ENCODE peak calls at places on chromosome 17, in ten cellular contexts. X, D, I, J, F, T, E, W, M and K are unnamed samples.

GRCh38 chr17:82235056-82235774 is 6.4 kb downstream of the SLC16A3 start:
- DNase-seq in M (no peak), I (no peak), J (no peak), F (no peak), D (no peak), W (no peak), E (no peak), X (no peak), T (no peak), K (no peak)

GRCh38 chr17:76540381-76541300 is 797 bp downstream of the PRCD start:
- DNase-seq in I (peak; percentile 88), T (peak; percentile 98), W (peak; percentile 95), D (no peak), X (no peak), E (peak; percentile 95), F (peak; percentile 71), M (peak; percentile 95), J (peak; percentile 100), K (no peak)

GRCh38 chr17:77327181-77327565 is 186.4 kb downstream of the SEC14L1 start:
- DNase-seq in F (no peak), X (no peak), T (no peak), M (no peak), W (no peak), I (no peak), D (no peak), J (no peak), E (peak; percentile 9), K (no peak)

GRCh38 chr17:41695954-41696720 is 7.5 kb downstream of the EIF1 start:
- DNase-seq in X (peak; percentile 75), M (no peak), I (no peak), W (peak; percentile 78), F (no peak), T (peak; percentile 81), J (peak; percentile 94), D (peak; percentile 62), E (peak; percentile 64), K (peak; percentile 55)

GRCh38 chr17:1709971-1710806 is at the start of gene TLCD2:
- DNase-seq in X (no peak), T (peak; percentile 79), M (peak; percentile 47), I (no peak), W (peak; percentile 46), D (no peak), F (peak; percentile 18), E (peak; percentile 73), J (peak; percentile 92), K (no peak)

GRCh38 chr17:43732961-43733360 is 25.6 kb downstream of the SOST start:
- DNase-seq in T (peak; percentile 81), D (no peak), F (peak; percentile 64), I (no peak), M (no peak), E (no peak), W (no peak), J (no peak), X (no peak), K (no peak)

GRCh38 chr17:21352981-21353265 is 23.2 kb upstream of the KCNJ12 start:
- DNase-seq in X (no peak), E (no peak), D (no peak), W (no peak), J (no peak), T (no peak), F (no peak), M (no peak), I (no peak), K (no peak)

GRCh38 chr17:77555110-77555509 is 403.4 kb upstream of the TNRC6C start:
- DNase-seq in J (no peak), I (no peak), D (no peak), E (no peak), W (no peak), T (no peak), M (no peak), X (no peak), F (no peak), K (no peak)

GRCh38 chr17:71987634-71988033 is 133.2 kb upstream of the SOX9 start:
- DNase-seq in E (no peak), J (no peak), M (no peak), T (no peak), I (no peak), F (no peak), D (no peak), W (no peak), X (no peak), K (no peak)

GRCh38 chr17:37392024-37392590 is 14.5 kb downstream of the ACACA start:
- DNase-seq in T (peak; percentile 91), F (no peak), J (no peak), D (no peak), E (no peak), I (peak; percentile 17), X (no peak), W (no peak), M (no peak), K (no peak)

GRCh38 chr17:54749157-54749556 is 151.5 kb upstream of the TOM1L1 start:
- DNase-seq in T (no peak), X (no peak), W (no peak), E (peak; percentile 10), I (no peak), F (no peak), M (no peak), D (no peak), J (no peak), K (no peak)

GRCh38 chr17:36142230-36142629 is 34.2 kb downstream of the TBC1D3B start:
- DNase-seq in J (no peak), T (no peak), X (no peak), D (no peak), M (no peak), I (no peak), F (no peak), W (no peak), E (no peak), K (no peak)

GRCh38 chr17:63498621-63499195 is 21.8 kb downstream of the ACE start:
- DNase-seq in F (no peak), E (no peak), D (no peak), M (no peak), I (no peak), T (no peak), X (no peak), J (no peak), W (no peak), K (no peak)

GRCh38 chr17:54887787-54888186 is 12.9 kb upstream of the TOM1L1 start:
- DNase-seq in J (no peak), D (no peak), I (no peak), F (no peak), T (no peak), W (no peak), X (no peak), M (no peak), E (no peak), K (no peak)